ENCODE peak calls at places on chromosomes 2 and 18, in ten cellular contexts. B, L, X, A, U, N, R, T, Q and F are unnamed samples.

GRCh38 chr2:224973112-224974016 is 68.9 kb downstream of the DOCK10 start:
- DNase-seq in B (no peak), L (no peak), X (no peak), A (no peak), U (no peak), N (no peak), R (no peak), T (peak; percentile 69), Q (peak; percentile 56), F (no peak)

GRCh38 chr2:179612108-179612507 is 249.3 kb downstream of the ZNF385B start:
- DNase-seq in B (no peak), L (peak; percentile 63), X (no peak), A (no peak), U (no peak), N (no peak), R (no peak), T (no peak), Q (no peak), F (peak; percentile 46)

GRCh38 chr2:96537066-96537733 is 648 bp downstream of the ARID5A start:
- DNase-seq in B (no peak), L (peak; percentile 42), X (peak; percentile 95), A (no peak), U (peak; percentile 92), N (peak; percentile 56), R (peak; percentile 83), T (peak; percentile 35), Q (peak; percentile 90), F (peak; percentile 69)

GRCh38 chr2:145715601-145716000 is 1195.7 kb upstream of the ZEB2 start:
- DNase-seq in B (no peak), L (peak; percentile 53), X (no peak), A (no peak), U (no peak), N (no peak), R (no peak), T (no peak), Q (no peak), F (peak; percentile 48)

GRCh38 chr2:220279840-220280239 is 652.4 kb downstream of the SLC4A3 start:
- DNase-seq in B (no peak), L (peak; percentile 56), X (no peak), A (no peak), U (no peak), N (no peak), R (no peak), T (no peak), Q (no peak), F (peak; percentile 40)

GRCh38 chr2:112065966-112066365 is 10.9 kb downstream of the TMEM87B start:
- DNase-seq in B (no peak), L (peak; percentile 62), X (no peak), A (peak; percentile 29), U (no peak), N (no peak), R (no peak), T (no peak), Q (no peak), F (peak; percentile 82)

GRCh38 chr18:3119401-3120323 is 100.1 kb downstream of the MYOM1 start:
- DNase-seq in B (no peak), L (no peak), X (no peak), A (no peak), U (no peak), N (no peak), R (no peak), T (no peak), Q (no peak), F (no peak)

GRCh38 chr2:181305151-181306123 is 151.7 kb upstream of the ITGA4 start:
- DNase-seq in B (no peak), L (peak; percentile 14), X (no peak), A (no peak), U (peak; percentile 46), N (peak; percentile 83), R (peak; percentile 33), T (no peak), Q (no peak), F (no peak)

GRCh38 chr2:60285476-60286316 is 267.8 kb downstream of the BCL11A start:
- DNase-seq in B (no peak), L (no peak), X (no peak), A (no peak), U (no peak), N (no peak), R (no peak), T (no peak), Q (no peak), F (no peak)

GRCh38 chr2:100588071-100588786 is 25.4 kb downstream of the PDCL3 start:
- DNase-seq in B (no peak), L (peak; percentile 27), X (peak; percentile 77), A (peak; percentile 33), U (peak; percentile 22), N (no peak), R (no peak), T (no peak), Q (no peak), F (no peak)